ENCODE peak calls at places on chromosomes 7 and 10, in nine cellular contexts. T is K562, D is A549, Y is tibial nerve, Q is transverse colon, P is body of pancreas, A is right lobe of liver, O is prostate gland, C is esophagus squamous epithelium. H is an unnamed sample. For H3K4me1, the result is how much of the 10 kb centered on the place peaks cover.

GRCh38 chr10:44411251-44411650 is 26.4 kb upstream of the CXCL12 start:
- DNase-seq in T (no peak), D (no peak), Y (no peak), Q (no peak), P (no peak), A (no peak), O (no peak), C (no peak), H (no peak)

GRCh38 chr7:94980418-94981142 is 73.2 kb downstream of the PPP1R9A start:
- DNase-seq in T (no peak), D (peak), Y (no peak), Q (no peak), P (peak), A (no peak), O (no peak), C (no peak), H (no peak)

GRCh38 chr10:31675726-31676125 is 252.9 kb downstream of the ARHGAP12 start:
- DNase-seq in T (no peak), D (no peak), Y (no peak), Q (no peak), P (no peak), A (no peak), O (no peak), C (no peak), H (no peak)

GRCh38 chr7:6272481-6273323 is at the start of gene CYTH3:
- DNase-seq in T (peak), D (peak), Y (peak), Q (peak), P (peak), A (peak), O (peak), C (no peak), H (peak)

GRCh38 chr10:100614416-100614815 is 78.7 kb downstream of the HIF1AN start:
- DNase-seq in T (no peak), D (no peak), Y (no peak), Q (no peak), P (no peak), A (no peak), O (no peak), C (no peak), H (no peak)

GRCh38 chr7:128728608-128729007 is 10.6 kb upstream of the CALU start:
- DNase-seq in T (no peak), D (no peak), Y (no peak), Q (no peak), P (no peak), A (no peak), O (no peak), C (no peak), H (no peak)

GRCh38 chr10:24561453-24561852 is 162.2 kb downstream of the ARHGAP21 start:
- DNase-seq in T (no peak), D (no peak), Y (no peak), Q (no peak), P (no peak), A (no peak), O (peak), C (no peak), H (no peak)

GRCh38 chr7:37815969-37816371 is 32.4 kb upstream of the NME8 start:
- DNase-seq in T (no peak), D (no peak), Y (no peak), Q (no peak), P (no peak), A (no peak), O (no peak), C (no peak), H (no peak)

GRCh38 chr7:50653116-50653854 is 88.1 kb upstream of the DDC start:
- DNase-seq in T (no peak), D (no peak), Y (peak), Q (peak), P (peak), A (no peak), O (no peak), C (no peak), H (no peak)

GRCh38 chr10:133318494-133319127 is 9.9 kb downstream of the ZNF511 start:
- DNase-seq in T (peak), D (peak), Y (no peak), Q (peak), P (peak), A (no peak), O (no peak), C (no peak), H (peak)

GRCh38 chr7:126370038-126370668 is 882.6 kb downstream of the GRM8 start:
- DNase-seq in T (no peak), D (no peak), Y (no peak), Q (no peak), P (no peak), A (no peak), O (no peak), C (no peak), H (no peak)

GRCh38 chr10:77820349-77820748 is 106.2 kb downstream of the DLG5 start:
- DNase-seq in T (no peak), D (no peak), Y (no peak), Q (no peak), P (no peak), A (no peak), O (no peak), C (no peak), H (no peak)

GRCh38 chr7:106737202-106737562 is 76.2 kb upstream of the CCDC71L start:
- DNase-seq in T (no peak), D (no peak), Y (no peak), Q (no peak), P (no peak), A (no peak), O (no peak), C (no peak), H (no peak)

GRCh38 chr10:125137601-125138438 is 22.5 kb downstream of the CTBP2 start:
- DNase-seq in T (no peak), D (no peak), Y (no peak), Q (peak), P (peak), A (no peak), O (no peak), C (no peak), H (peak)

GRCh38 chr10:64101611-64102263 is 580.5 kb downstream of the REEP3 start:
- DNase-seq in T (no peak), D (no peak), Y (no peak), Q (no peak), P (no peak), A (no peak), O (peak), C (no peak), H (no peak)

GRCh38 chr10:74071151-74071550 is 73.2 kb downstream of the VCL start:
- DNase-seq in T (no peak), D (no peak), Y (no peak), Q (no peak), P (no peak), A (no peak), O (no peak), C (no peak), H (no peak)

GRCh38 chr10:5615263-5615820 is 51.1 kb downstream of the ASB13 start:
- DNase-seq in T (no peak), D (no peak), Y (no peak), Q (no peak), P (no peak), A (peak), O (no peak), C (no peak), H (no peak)

GRCh38 chr10:50369931-50370330 is 118.6 kb upstream of the ASAH2 start:
- DNase-seq in T (no peak), D (no peak), Y (no peak), Q (no peak), P (no peak), A (no peak), O (no peak), C (no peak), H (no peak)

GRCh38 chr7:12212051-12212485 is 974 bp downstream of the TMEM106B start:
- DNase-seq in T (peak), D (no peak), Y (no peak), Q (no peak), P (peak), A (no peak), O (no peak), C (no peak), H (peak)

GRCh38 chr10:78774999-78775711 is 293.6 kb upstream of the ZMIZ1 start:
- DNase-seq in T (no peak), D (no peak), Y (peak), Q (no peak), P (peak), A (peak), O (no peak), C (no peak), H (peak)

GRCh38 chr10:74928742-74929191 is 102.4 kb downstream of the KAT6B start:
- DNase-seq in T (no peak), D (no peak), Y (no peak), Q (no peak), P (no peak), A (no peak), O (no peak), C (no peak), H (no peak)

GRCh38 chr10:22648547-22648961 is 65.8 kb downstream of the PIP4K2A start:
- DNase-seq in T (no peak), D (no peak), Y (no peak), Q (no peak), P (no peak), A (no peak), O (no peak), C (no peak), H (no peak)

GRCh38 chr10:57333880-57334279 is 933.8 kb downstream of the IPMK start:
- DNase-seq in T (no peak), D (peak), Y (no peak), Q (no peak), P (no peak), A (no peak), O (no peak), C (no peak), H (no peak)

GRCh38 chr7:105851064-105851463 is 25.3 kb downstream of the ATXN7L1 start:
- DNase-seq in T (no peak), D (no peak), Y (no peak), Q (no peak), P (no peak), A (no peak), O (no peak), C (no peak), H (no peak)

GRCh38 chr10:6348091-6348862 is 145.5 kb downstream of the PFKFB3 start:
- DNase-seq in T (no peak), D (no peak), Y (no peak), Q (peak), P (no peak), A (no peak), O (peak), C (peak), H (peak)

GRCh38 chr7:42080831-42081230 is 156.2 kb downstream of the GLI3 start:
- DNase-seq in T (no peak), D (no peak), Y (no peak), Q (no peak), P (no peak), A (no peak), O (no peak), C (no peak), H (no peak)

GRCh38 chr7:101488826-101489572 is 126.3 kb downstream of the COL26A1 start:
- DNase-seq in T (no peak), D (no peak), Y (no peak), Q (peak), P (peak), A (no peak), O (peak), C (no peak), H (no peak)

DNA sequence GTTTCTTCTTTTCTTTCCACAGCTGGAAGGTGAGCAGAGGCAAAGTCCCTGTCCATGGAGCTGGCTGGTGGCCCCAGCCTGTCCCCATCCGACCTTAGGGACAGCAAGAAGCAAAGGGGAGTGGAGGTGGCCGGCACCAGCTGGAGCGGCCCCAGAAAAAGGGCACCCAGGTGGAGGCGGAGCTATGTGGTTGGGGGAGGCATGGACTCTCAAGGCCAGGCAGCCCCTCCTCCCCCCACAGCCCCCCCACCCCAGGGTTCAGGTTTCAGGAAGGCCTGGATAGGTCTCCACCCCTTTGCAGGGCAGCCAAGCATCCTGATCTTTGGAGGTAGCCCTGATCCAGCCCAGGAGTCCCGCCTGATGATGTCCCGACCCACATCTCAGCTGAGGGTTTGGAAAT is at the start of gene SSC4D:
- DNase-seq in T (peak), D (no peak), Y (no peak), Q (no peak), P (peak), A (no peak), O (no peak), C (no peak), H (peak)
- H3K4me1 ChIP-seq in T (under half), D (under half), Y (under half), Q (under half), P (under half), A (under half), O (under half), C (under half), H (under half)

DNA sequence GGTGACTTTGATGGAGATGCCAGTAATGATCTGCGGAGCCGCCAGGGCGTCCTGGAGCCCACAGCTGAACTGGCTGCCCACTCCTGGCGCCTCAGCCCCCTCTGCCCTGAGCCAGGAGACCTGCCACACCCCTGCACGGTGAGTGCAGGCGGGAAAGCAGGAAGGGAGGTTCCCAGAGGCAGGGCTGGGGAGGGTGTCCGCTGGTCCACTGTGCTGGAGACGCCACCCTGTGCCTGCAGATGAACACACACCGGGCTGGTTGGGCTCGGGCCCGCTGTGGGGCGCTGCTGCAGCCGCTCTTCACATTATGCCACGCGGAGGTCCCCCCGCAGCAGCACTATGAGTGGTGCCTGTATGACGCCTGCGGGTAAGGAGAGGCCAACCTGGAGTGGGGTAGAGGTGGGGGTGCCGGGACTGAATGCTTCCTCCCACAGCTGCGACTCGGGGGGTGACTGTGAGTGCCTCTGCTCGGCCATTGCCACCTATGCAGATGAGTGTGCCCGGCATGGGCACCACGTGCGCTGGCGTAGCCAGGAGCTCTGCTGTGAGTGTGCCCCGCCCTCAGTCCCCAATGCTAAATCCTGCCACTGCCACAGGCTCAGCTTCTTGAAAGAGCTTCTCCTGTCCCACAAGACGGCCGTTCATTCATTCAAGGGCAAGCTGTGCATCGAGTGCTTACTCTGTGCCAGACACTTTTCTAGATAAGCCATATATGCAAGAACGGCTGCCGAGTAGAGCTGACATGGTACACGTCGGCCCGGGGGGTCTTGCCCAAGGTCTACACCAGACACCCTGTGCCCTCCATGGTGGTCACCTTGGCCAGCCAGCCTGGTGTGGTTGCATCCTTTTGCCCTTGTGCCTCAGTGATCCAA is 14.3 kb upstream of the ZNF467 start:
- DNase-seq in T (peak), D (peak), Y (no peak), Q (no peak), P (peak), A (no peak), O (no peak), C (no peak), H (no peak)
- TF ChIP-seq POLR2A in T (no peak), D (no peak), Y (no peak), Q (no peak), P (no peak), A (no peak), O (no peak), C (no peak), H (no peak)

DNA sequence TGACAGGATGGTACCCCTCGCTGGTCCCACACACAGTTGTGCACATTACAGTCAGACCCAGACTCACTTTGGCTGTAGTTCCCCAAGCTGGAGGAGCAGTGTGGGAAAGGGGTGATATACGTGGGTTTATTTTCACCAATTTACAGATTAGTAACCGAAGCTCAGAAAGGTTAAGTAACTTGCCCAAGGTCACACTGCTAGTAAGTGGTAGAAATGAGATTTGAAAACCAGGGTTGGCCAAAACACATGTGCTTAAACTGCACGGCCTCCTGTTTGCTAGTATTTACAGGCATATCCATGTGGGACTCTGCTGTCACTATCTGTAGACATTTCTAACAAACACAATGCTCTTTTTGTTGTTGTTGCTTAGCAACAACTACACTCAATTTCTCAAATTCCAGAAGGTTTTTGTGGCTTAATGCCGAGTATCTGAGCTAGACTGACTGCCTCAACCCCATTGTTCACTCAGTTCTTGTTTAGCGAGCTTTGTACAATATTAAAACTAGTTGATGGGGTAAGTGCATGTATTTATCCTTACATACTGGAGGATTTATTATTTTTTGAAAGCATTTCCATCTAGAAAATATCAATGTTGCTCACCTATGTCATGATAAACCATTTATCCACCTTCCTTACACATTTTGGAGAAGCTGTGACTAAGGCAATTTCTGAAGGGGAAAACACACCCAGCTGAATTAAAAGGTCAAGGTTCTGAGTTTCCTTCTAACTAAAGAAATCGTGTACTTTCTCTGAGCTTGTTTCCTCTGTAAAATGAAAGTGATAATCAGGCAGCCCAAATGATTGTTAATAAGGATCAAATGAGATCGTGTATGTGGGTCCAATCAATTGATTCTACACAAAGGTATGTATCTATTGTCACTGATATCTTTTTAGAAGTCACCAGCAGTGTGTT is 5.3 kb upstream of the TMEM139 start:
- DNase-seq in T (no peak), D (peak), Y (no peak), Q (no peak), P (no peak), A (no peak), O (peak), C (no peak), H (no peak)
- H3K27ac ChIP-seq in T (no peak), D (no peak), Y (peak), Q (peak), P (peak), A (peak), O (peak), C (peak), H (peak)

GRCh38 chr10:59332581-59332980 is 29.8 kb downstream of the FAM13C start:
- DNase-seq in T (no peak), D (no peak), Y (no peak), Q (no peak), P (no peak), A (no peak), O (no peak), C (no peak), H (no peak)
- H3K4me1 ChIP-seq in T (under half), D (under half), Y (under half), Q (under half), P (under half), A (under half), O (under half), C (under half), H (under half)

DNA sequence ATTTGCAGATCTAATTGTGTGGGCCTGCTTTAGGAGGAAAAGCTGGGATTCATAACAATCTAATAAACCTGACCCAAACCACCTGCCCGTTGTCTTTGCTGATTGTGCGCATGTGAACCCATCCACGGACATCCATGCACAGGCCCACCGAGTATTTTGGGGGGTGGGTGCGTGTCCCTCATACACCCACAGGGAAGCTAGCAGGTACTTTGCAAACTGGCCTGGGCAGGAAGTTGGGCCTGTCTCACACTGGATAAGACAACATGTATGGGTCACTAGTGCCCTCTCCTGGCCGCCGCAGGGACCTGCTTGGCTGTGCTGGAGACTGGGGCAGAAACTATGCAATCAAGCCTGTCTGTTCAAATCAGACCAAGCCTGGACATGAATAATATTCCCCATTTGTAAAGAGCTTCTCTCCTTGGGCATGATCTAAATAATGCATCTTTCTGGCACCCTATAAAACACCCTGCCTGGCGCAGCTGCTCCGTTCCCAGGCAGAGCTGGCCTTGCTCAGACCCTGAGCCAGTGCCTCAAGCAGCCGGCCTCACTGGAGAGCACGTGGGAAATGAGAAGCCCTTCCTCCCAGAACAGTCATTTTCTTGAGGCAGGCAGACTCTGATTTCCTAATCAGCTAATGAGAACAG is 15.8 kb downstream of the ECHDC3 start:
- DNase-seq in T (peak), D (peak), Y (peak), Q (peak), P (peak), A (peak), O (peak), C (peak), H (peak)
- TF ChIP-seq POLR2A in T (no peak), D (no peak), Y (no peak), Q (no peak), P (no peak), A (no peak), O (no peak), C (no peak), H (no peak)

GRCh38 chr7:155769701-155770100 is 42.6 kb downstream of the SHH start:
- DNase-seq in T (no peak), D (no peak), Y (no peak), Q (no peak), P (no peak), A (no peak), O (no peak), C (no peak), H (no peak)

GRCh38 chr7:155767562-155768437 is 44.5 kb downstream of the SHH start:
- DNase-seq in T (no peak), D (no peak), Y (no peak), Q (no peak), P (no peak), A (no peak), O (no peak), C (no peak), H (no peak)

GRCh38 chr7:155766386-155766785 is 45.9 kb downstream of the SHH start:
- DNase-seq in T (no peak), D (no peak), Y (no peak), Q (no peak), P (no peak), A (no peak), O (no peak), C (no peak), H (no peak)

GRCh38 chr7:155773531-155773930 is 38.7 kb downstream of the SHH start:
- DNase-seq in T (no peak), D (no peak), Y (no peak), Q (no peak), P (no peak), A (no peak), O (no peak), C (no peak), H (no peak)

GRCh38 chr7:155770186-155770585 is 42.1 kb downstream of the SHH start:
- DNase-seq in T (no peak), D (no peak), Y (no peak), Q (no peak), P (no peak), A (no peak), O (no peak), C (no peak), H (no peak)
- H3K27ac ChIP-seq in T (no peak), D (no peak), Y (peak), Q (no peak), P (no peak), A (no peak), O (no peak), C (no peak), H (no peak)

GRCh38 chr10:113846036-113846435 is 7.8 kb downstream of the DCLRE1A start:
- DNase-seq in T (no peak), D (no peak), Y (no peak), Q (no peak), P (no peak), A (no peak), O (no peak), C (no peak), H (no peak)
- H3K4me1 ChIP-seq in T (under half), D (under half), Y (under half), Q (under half), P (under half), A (under half), O (under half), C (under half), H (under half)